ENCODE peak calls at places on chromosome 1, in four cellular contexts. U, F, Y and N are unnamed samples.

GRCh38 chr1:33337994-33338494 is 17.1 kb upstream of the A3GALT2 start:
- DNase-seq in U (no peak), F (peak; percentile 82), Y (no peak), N (no peak)

GRCh38 chr1:8517579-8518489 is 199.9 kb downstream of the SLC45A1 start:
- DNase-seq in U (no peak), F (peak; percentile 44), Y (no peak), N (no peak)

GRCh38 chr1:3024588-3024987 is 3.3 kb downstream of the ACTRT2 start:
- DNase-seq in U (no peak), F (no peak), Y (no peak), N (no peak)

GRCh38 chr1:69824932-69825331 is 257.2 kb downstream of the LRRC7 start:
- DNase-seq in U (no peak), F (peak; percentile 9), Y (peak; percentile 16), N (peak; percentile 22)

GRCh38 chr1:230661976-230662375 is 19.7 kb downstream of the COG2 start:
- DNase-seq in U (no peak), F (peak; percentile 25), Y (no peak), N (no peak)

GRCh38 chr1:55640708-55641473 is 425.7 kb upstream of the USP24 start:
- DNase-seq in U (peak; percentile 53), F (peak; percentile 81), Y (peak; percentile 65), N (peak; percentile 76)

GRCh38 chr1:221223281-221223680 is 344.0 kb downstream of the HLX start:
- DNase-seq in U (no peak), F (no peak), Y (no peak), N (no peak)

GRCh38 chr1:193355179-193355578 is 168.8 kb upstream of the B3GALT2 start:
- DNase-seq in U (no peak), F (peak; percentile 21), Y (no peak), N (no peak)

GRCh38 chr1:245978915-245979314 is 528.2 kb downstream of the SMYD3 start:
- DNase-seq in U (no peak), F (peak; percentile 42), Y (no peak), N (no peak)

GRCh38 chr1:174153085-174153824 is 6.1 kb upstream of the RABGAP1L start:
- DNase-seq in U (no peak), F (no peak), Y (no peak), N (no peak)

GRCh38 chr1:204450461-204451257 is 39.0 kb upstream of the PPP1R15B start:
- DNase-seq in U (no peak), F (no peak), Y (peak; percentile 61), N (peak; percentile 73)
- H3K4me1 ChIP-seq in U (peaks cover 23% of the 10 kb centered on the region), F (peaks cover 25% of the 10 kb centered on the region), Y (peaks cover 98% of the 10 kb centered on the region), N (peaks cover 79% of the 10 kb centered on the region)

DNA sequence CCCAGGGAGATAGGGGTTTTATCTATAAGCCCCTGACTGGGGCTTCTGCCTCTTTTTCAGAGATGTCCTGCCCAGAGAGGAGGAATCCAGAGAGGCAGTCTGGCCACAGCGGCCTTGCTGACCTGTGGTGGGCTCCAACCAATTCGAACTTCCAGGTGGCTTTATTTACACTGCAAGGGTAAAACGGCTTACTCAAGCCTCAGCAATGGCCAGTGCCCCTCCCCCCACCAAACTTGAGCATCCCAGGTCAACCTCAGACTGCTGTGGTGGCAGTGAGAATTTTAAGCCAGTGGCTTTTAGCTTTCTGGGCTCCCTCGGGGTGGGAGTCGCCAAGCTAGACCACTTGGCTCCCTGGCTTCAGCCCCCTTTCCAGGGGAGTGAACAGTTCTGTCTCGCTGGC is 384.0 kb upstream of the BEND5 start:
- DNase-seq in U (no peak), F (no peak), Y (no peak), N (no peak)
- H3K9me3 ChIP-seq in U (no peaks in the 10 kb centered on the region), F (no peaks in the 10 kb centered on the region), Y (no peaks in the 10 kb centered on the region), N (no peaks in the 10 kb centered on the region)

GRCh38 chr1:226135709-226136108 is 50.8 kb downstream of the ACBD3 start:
- DNase-seq in U (no peak), F (no peak), Y (no peak), N (no peak)
- H3K4me1 ChIP-seq in U (peaks cover 24% of the 10 kb centered on the region), F (no peaks in the 10 kb centered on the region), Y (peaks cover 12% of the 10 kb centered on the region), N (peaks cover 12% of the 10 kb centered on the region)

DNA sequence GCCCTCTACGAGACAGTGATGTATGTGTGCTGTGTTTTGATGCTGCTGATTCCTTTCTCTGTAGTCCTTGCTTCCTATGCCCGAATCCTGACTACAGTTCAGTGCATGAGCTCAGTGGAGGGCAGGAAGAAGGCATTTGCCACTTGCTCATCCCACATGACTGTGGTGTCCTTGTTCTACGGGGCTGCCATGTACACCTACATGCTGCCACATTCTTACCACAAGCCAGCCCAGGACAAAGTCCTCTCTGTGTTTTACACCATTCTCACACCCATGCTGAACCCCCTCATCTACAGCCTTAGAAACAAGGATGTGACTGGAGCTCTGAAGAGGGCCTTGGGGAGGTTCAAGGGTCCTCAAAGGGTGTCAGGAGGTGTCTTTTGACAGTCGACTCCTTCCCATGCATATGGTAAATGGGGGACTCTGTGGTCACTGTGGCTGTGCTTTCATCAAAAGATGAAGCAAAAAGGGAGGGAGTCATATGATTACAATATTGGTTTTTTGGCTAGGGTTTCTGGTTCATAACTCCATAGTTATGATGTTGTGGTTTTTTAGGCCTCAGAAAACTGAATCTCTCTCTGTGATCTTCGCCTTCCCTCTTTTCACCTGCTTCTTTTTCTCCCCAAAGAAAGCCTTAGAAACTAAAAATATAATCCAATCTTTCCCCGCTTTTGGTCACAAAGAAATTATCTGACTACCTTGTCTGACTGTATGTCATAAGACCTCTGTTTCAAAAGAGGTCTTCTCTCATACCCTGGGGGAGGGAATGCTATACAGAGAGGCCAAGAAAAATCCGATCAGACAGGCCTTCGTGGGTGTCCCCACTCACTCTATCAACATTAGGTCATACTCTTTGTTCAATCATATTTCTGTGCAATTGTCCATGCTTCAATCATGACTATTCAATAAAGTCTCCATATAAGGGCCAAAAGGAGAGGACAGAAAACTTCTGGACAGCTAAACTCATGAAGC is 4.2 kb downstream of the OR2T1 start:
- DNase-seq in U (no peak), F (no peak), Y (no peak), N (no peak)
- H3K9me3 ChIP-seq in U (no peaks in the 10 kb centered on the region), F (peaks cover 3% of the 10 kb centered on the region), Y (peaks cover 16% of the 10 kb centered on the region), N (peaks cover 5% of the 10 kb centered on the region)

GRCh38 chr1:164709108-164709507 is 150.1 kb downstream of the PBX1 start:
- DNase-seq in U (no peak), F (no peak), Y (no peak), N (no peak)
- H3K4me1 ChIP-seq in U (peaks cover 63% of the 10 kb centered on the region), F (peaks cover 96% of the 10 kb centered on the region), Y (peaks cover 89% of the 10 kb centered on the region), N (peaks cover 40% of the 10 kb centered on the region)